ENCODE peak calls at places on chromosomes 11 and 22, in six cellular contexts. M, U, N, R, E and C are unnamed samples.

GRCh38 chr11:6206456-6207180 is 1.3 kb downstream of the C11orf42 start:
- DNase-seq in M (no peak), U (peak), E (no peak), R (no peak), N (no peak), C (no peak)

GRCh38 chr11:88313441-88313840 is 24.1 kb downstream of the CTSC start:
- DNase-seq in N (no peak), R (no peak), E (no peak), M (no peak), U (no peak), C (no peak)

GRCh38 chr11:44899959-44900358 is 50.7 kb downstream of the TP53I11 start:
- DNase-seq in U (peak), R (no peak), M (no peak), N (peak), E (peak), C (no peak)

GRCh38 chr22:49203091-49203862 is 624.4 kb downstream of the BRD1 start:
- DNase-seq in M (peak), U (no peak), N (no peak), R (no peak), E (no peak), C (peak)

GRCh38 chr22:26502688-26503561 is 9.3 kb downstream of the TFIP11 start:
- DNase-seq in E (peak), U (peak), N (peak), R (no peak), M (no peak), C (no peak)

GRCh38 chr11:369336-370018 is at the start of gene B4GALNT4:
- DNase-seq in M (no peak), E (no peak), N (peak), U (no peak), R (no peak), C (no peak)

GRCh38 chr11:18804621-18805020 is 13.0 kb upstream of the PTPN5 start:
- DNase-seq in R (no peak), U (no peak), E (no peak), N (no peak), M (no peak), C (no peak)

GRCh38 chr11:108697872-108698473 is 33.1 kb downstream of the DDX10 start:
- DNase-seq in N (peak), R (no peak), U (peak), M (peak), E (peak), C (no peak)